ENCODE peak calls at places on chromosome 19, in six cellular contexts. One of them, this sample, is unnamed. For H3K27me3, the result is how much of the 10 kb centered on the place peaks cover.

GRCh38 chr19:37484406-37485115 is 15.4 kb downstream of the ZNF570 start:
- DNase-seq in testis: no peak
- DNase-seq in K562: no peak
- DNase-seq in GM12878: no peak
- DNase-seq in tibial nerve: no peak
- DNase-seq in IMR-90: no peak
- DNase-seq in this sample: no peak

GRCh38 chr19:41089955-41090354 is 1.7 kb downstream of the CYP2A13 start:
- DNase-seq in testis: no peak
- DNase-seq in K562: no peak
- DNase-seq in IMR-90: no peak
- DNase-seq in GM12878: no peak
- DNase-seq in tibial nerve: no peak
- DNase-seq in this sample: no peak

GRCh38 chr19:15280048-15280725 is 47.9 kb upstream of the EPHX3 start:
- DNase-seq in testis: no peak
- DNase-seq in K562: no peak
- DNase-seq in GM12878: no peak
- DNase-seq in IMR-90: peak
- DNase-seq in tibial nerve: no peak
- DNase-seq in this sample: peak

GRCh38 chr19:2650515-2650914 is 52.0 kb downstream of the GNG7 start:
- DNase-seq in GM12878: no peak
- DNase-seq in testis: peak
- DNase-seq in tibial nerve: no peak
- DNase-seq in IMR-90: no peak
- DNase-seq in K562: no peak
- DNase-seq in this sample: peak

GRCh38 chr19:16209266-16209665 is 11.6 kb downstream of the AP1M1 start:
- DNase-seq in K562: no peak
- DNase-seq in GM12878: no peak
- DNase-seq in tibial nerve: no peak
- DNase-seq in testis: no peak
- DNase-seq in IMR-90: no peak
- DNase-seq in this sample: no peak

GRCh38 chr19:29478578-29479565 is 46.9 kb upstream of the VSTM2B start:
- DNase-seq in testis: no peak
- DNase-seq in tibial nerve: no peak
- DNase-seq in K562: peak
- DNase-seq in IMR-90: no peak
- DNase-seq in GM12878: no peak
- DNase-seq in this sample: no peak

GRCh38 chr19:16359074-16359473 is 34.4 kb downstream of the KLF2 start:
- DNase-seq in GM12878: no peak
- DNase-seq in testis: no peak
- DNase-seq in K562: no peak
- DNase-seq in IMR-90: no peak
- DNase-seq in tibial nerve: no peak
- DNase-seq in this sample: no peak

GRCh38 chr19:15154002-15154612 is 46.7 kb downstream of the NOTCH3 start:
- DNase-seq in IMR-90: peak
- DNase-seq in tibial nerve: no peak
- DNase-seq in testis: peak
- DNase-seq in K562: peak
- DNase-seq in GM12878: no peak
- DNase-seq in this sample: no peak

GRCh38 chr19:23832717-23833327 is 74.1 kb upstream of the ZNF681 start:
- DNase-seq in tibial nerve: no peak
- DNase-seq in testis: no peak
- DNase-seq in IMR-90: no peak
- DNase-seq in K562: no peak
- DNase-seq in GM12878: no peak
- DNase-seq in this sample: no peak

GRCh38 chr19:56983148-56983547 is 136.6 kb upstream of the USP29 start:
- DNase-seq in IMR-90: no peak
- DNase-seq in tibial nerve: no peak
- DNase-seq in GM12878: no peak
- DNase-seq in testis: peak
- DNase-seq in K562: no peak
- DNase-seq in this sample: no peak

GRCh38 chr19:13503570-13504235 is 2.6 kb downstream of the CACNA1A start:
- DNase-seq in K562: no peak
- DNase-seq in testis: no peak
- DNase-seq in GM12878: no peak
- DNase-seq in IMR-90: no peak
- DNase-seq in tibial nerve: no peak
- DNase-seq in this sample: no peak

GRCh38 chr19:13507053-13507611 is 853 bp upstream of the CACNA1A start:
- DNase-seq in testis: no peak
- DNase-seq in GM12878: no peak
- DNase-seq in K562: no peak
- DNase-seq in tibial nerve: no peak
- DNase-seq in IMR-90: peak
- DNase-seq in this sample: no peak

GRCh38 chr19:13505164-13505695 is 1.0 kb downstream of the CACNA1A start:
- DNase-seq in IMR-90: no peak
- DNase-seq in testis: no peak
- DNase-seq in K562: no peak
- DNase-seq in GM12878: no peak
- DNase-seq in tibial nerve: no peak
- DNase-seq in this sample: no peak

GRCh38 chr19:13506550-13506878 is 235 bp upstream of the CACNA1A start:
- DNase-seq in GM12878: no peak
- DNase-seq in tibial nerve: no peak
- DNase-seq in K562: no peak
- DNase-seq in IMR-90: peak
- DNase-seq in testis: no peak
- DNase-seq in this sample: no peak

GRCh38 chr19:13505761-13506549 is at the start of gene CACNA1A:
- DNase-seq in K562: no peak
- DNase-seq in tibial nerve: no peak
- DNase-seq in testis: no peak
- DNase-seq in GM12878: no peak
- DNase-seq in IMR-90: peak
- DNase-seq in this sample: no peak
- H3K27me3 ChIP-seq in K562: under half
- H3K27me3 ChIP-seq in tibial nerve: under half
- H3K27me3 ChIP-seq in testis: under half
- H3K27me3 ChIP-seq in GM12878: under half
- H3K27me3 ChIP-seq in IMR-90: under half
- H3K27me3 ChIP-seq in this sample: under half

GRCh38 chr19:49676136-49676689 is 858 bp upstream of the PRMT1 start:
- DNase-seq in IMR-90: peak
- DNase-seq in K562: peak
- DNase-seq in GM12878: peak
- DNase-seq in testis: peak
- DNase-seq in tibial nerve: peak
- DNase-seq in this sample: peak
- TF ChIP-seq POLR2A in IMR-90: peak
- TF ChIP-seq POLR2A in K562: peak
- TF ChIP-seq POLR2A in GM12878: peak
- TF ChIP-seq POLR2A in testis: no peak
- TF ChIP-seq POLR2A in tibial nerve: no peak
- TF ChIP-seq POLR2A in this sample: no peak

GRCh38 chr19:43797118-43797517 is 5.1 kb downstream of the LYPD5 start:
- DNase-seq in IMR-90: no peak
- DNase-seq in K562: no peak
- DNase-seq in testis: no peak
- DNase-seq in GM12878: no peak
- DNase-seq in tibial nerve: no peak
- DNase-seq in this sample: no peak
- H3K27me3 ChIP-seq in IMR-90: under half
- H3K27me3 ChIP-seq in K562: under half
- H3K27me3 ChIP-seq in testis: under half
- H3K27me3 ChIP-seq in GM12878: under half
- H3K27me3 ChIP-seq in tibial nerve: under half
- H3K27me3 ChIP-seq in this sample: under half

GRCh38 chr19:51572415-51572814 is 1.3 kb downstream of the ZNF175 start:
- DNase-seq in IMR-90: peak
- DNase-seq in GM12878: no peak
- DNase-seq in testis: no peak
- DNase-seq in tibial nerve: no peak
- DNase-seq in K562: peak
- DNase-seq in this sample: no peak
- TF ChIP-seq POLR2A in IMR-90: peak
- TF ChIP-seq POLR2A in GM12878: no peak
- TF ChIP-seq POLR2A in testis: no peak
- TF ChIP-seq POLR2A in tibial nerve: no peak
- TF ChIP-seq POLR2A in K562: no peak
- TF ChIP-seq POLR2A in this sample: no peak

GRCh38 chr19:33521480-33522370 is at the start of gene PEPD:
- DNase-seq in testis: peak
- DNase-seq in IMR-90: peak
- DNase-seq in GM12878: peak
- DNase-seq in tibial nerve: peak
- DNase-seq in K562: peak
- DNase-seq in this sample: peak
- H3K27me3 ChIP-seq in testis: under half
- H3K27me3 ChIP-seq in IMR-90: under half
- H3K27me3 ChIP-seq in GM12878: under half
- H3K27me3 ChIP-seq in tibial nerve: under half
- H3K27me3 ChIP-seq in K562: under half
- H3K27me3 ChIP-seq in this sample: under half

GRCh38 chr19:38542040-38542439 is 75.7 kb downstream of the MAP4K1 start:
- DNase-seq in IMR-90: no peak
- DNase-seq in tibial nerve: no peak
- DNase-seq in K562: no peak
- DNase-seq in GM12878: no peak
- DNase-seq in testis: no peak
- DNase-seq in this sample: no peak
- TF ChIP-seq POLR2A in IMR-90: no peak
- TF ChIP-seq POLR2A in tibial nerve: no peak
- TF ChIP-seq POLR2A in K562: no peak
- TF ChIP-seq POLR2A in GM12878: no peak
- TF ChIP-seq POLR2A in testis: no peak
- TF ChIP-seq POLR2A in this sample: no peak

DNA sequence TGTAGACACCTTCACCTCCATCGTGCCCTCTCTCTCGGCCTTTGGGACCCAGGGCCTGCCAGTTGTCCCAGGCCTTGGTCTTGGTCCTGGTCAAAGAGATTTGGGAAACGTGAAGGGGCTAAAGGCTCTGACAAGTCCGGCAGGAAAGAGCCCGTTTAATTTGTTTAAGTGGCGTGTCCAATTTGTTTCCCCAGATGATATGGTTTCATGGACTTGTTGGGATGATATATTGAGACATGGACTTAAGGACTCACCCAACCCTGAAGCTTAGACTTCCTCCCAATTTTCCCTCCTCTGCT is 2.7 kb downstream of the CLEC11A start:
- DNase-seq in tibial nerve: no peak
- DNase-seq in GM12878: no peak
- DNase-seq in K562: no peak
- DNase-seq in testis: no peak
- DNase-seq in IMR-90: no peak
- DNase-seq in this sample: no peak
- H3K27me3 ChIP-seq in tibial nerve: half or more
- H3K27me3 ChIP-seq in GM12878: under half
- H3K27me3 ChIP-seq in K562: under half
- H3K27me3 ChIP-seq in testis: under half
- H3K27me3 ChIP-seq in IMR-90: under half
- H3K27me3 ChIP-seq in this sample: under half

GRCh38 chr19:11138659-11139526 is 16.7 kb downstream of the SPC24 start:
- DNase-seq in GM12878: no peak
- DNase-seq in tibial nerve: peak
- DNase-seq in testis: peak
- DNase-seq in IMR-90: peak
- DNase-seq in K562: peak
- DNase-seq in this sample: peak
- TF ChIP-seq POLR2A in GM12878: no peak
- TF ChIP-seq POLR2A in tibial nerve: no peak
- TF ChIP-seq POLR2A in testis: no peak
- TF ChIP-seq POLR2A in IMR-90: no peak
- TF ChIP-seq POLR2A in K562: no peak
- TF ChIP-seq POLR2A in this sample: no peak

GRCh38 chr19:46489445-46490272 is 6.0 kb downstream of the PNMA8B start:
- DNase-seq in testis: peak
- DNase-seq in K562: peak
- DNase-seq in GM12878: no peak
- DNase-seq in tibial nerve: peak
- DNase-seq in IMR-90: peak
- DNase-seq in this sample: peak

GRCh38 chr19:46486358-46486757 is 9.3 kb downstream of the PNMA8B start:
- DNase-seq in GM12878: no peak
- DNase-seq in tibial nerve: no peak
- DNase-seq in K562: no peak
- DNase-seq in testis: no peak
- DNase-seq in IMR-90: no peak
- DNase-seq in this sample: no peak

GRCh38 chr19:46487178-46487801 is 8.4 kb downstream of the PNMA8B start:
- DNase-seq in K562: no peak
- DNase-seq in IMR-90: no peak
- DNase-seq in tibial nerve: no peak
- DNase-seq in GM12878: no peak
- DNase-seq in testis: no peak
- DNase-seq in this sample: no peak

GRCh38 chr19:46488551-46488950 is 7.1 kb downstream of the PNMA8B start:
- DNase-seq in testis: no peak
- DNase-seq in IMR-90: no peak
- DNase-seq in tibial nerve: no peak
- DNase-seq in K562: no peak
- DNase-seq in GM12878: no peak
- DNase-seq in this sample: peak

GRCh38 chr19:46487802-46488445 is 7.7 kb downstream of the PNMA8B start:
- DNase-seq in GM12878: no peak
- DNase-seq in K562: peak
- DNase-seq in IMR-90: peak
- DNase-seq in testis: peak
- DNase-seq in tibial nerve: peak
- DNase-seq in this sample: peak
- H3K27me3 ChIP-seq in GM12878: under half
- H3K27me3 ChIP-seq in K562: half or more
- H3K27me3 ChIP-seq in IMR-90: under half
- H3K27me3 ChIP-seq in testis: under half
- H3K27me3 ChIP-seq in tibial nerve: half or more
- H3K27me3 ChIP-seq in this sample: under half

This sample was measured in adrenal gland.